ENCODE peak calls at places on chromosome 13, in four cellular contexts. G is A549, V is K562, R is H1. C is an unnamed sample.

GRCh38 chr13:74575729-74576125 is 441.5 kb upstream of the KLF12 start:
- DNase-seq in G (peak), V (peak), R (peak), C (no peak)

GRCh38 chr13:75369986-75370385 is 112.0 kb downstream of the TBC1D4 start:
- DNase-seq in G (no peak), V (no peak), R (no peak), C (no peak)

GRCh38 chr13:66634384-66634783 is 595.8 kb downstream of the PCDH9 start:
- DNase-seq in G (no peak), V (no peak), R (no peak), C (no peak)

GRCh38 chr13:45564108-45564507 is 51.4 kb downstream of the ERICH6B start:
- DNase-seq in G (no peak), V (no peak), R (no peak), C (peak)

GRCh38 chr13:46543307-46543706 is 9.7 kb upstream of the LRCH1 start:
- DNase-seq in G (no peak), V (no peak), R (no peak), C (no peak)

GRCh38 chr13:109412232-109412935 is 374.0 kb downstream of the IRS2 start:
- DNase-seq in G (peak), V (no peak), R (peak), C (no peak)

GRCh38 chr13:74026753-74027152 is 107.5 kb downstream of the KLF12 start:
- DNase-seq in G (no peak), V (no peak), R (peak), C (no peak)

GRCh38 chr13:39044536-39044935 is 6.3 kb downstream of the NHLRC3 start:
- DNase-seq in G (no peak), V (no peak), R (no peak), C (no peak)

GRCh38 chr13:74796126-74796643 is 662.0 kb upstream of the KLF12 start:
- DNase-seq in G (no peak), V (no peak), R (no peak), C (no peak)

GRCh38 chr13:72004975-72005374 is 138.0 kb upstream of the DACH1 start:
- DNase-seq in G (no peak), V (no peak), R (no peak), C (no peak)

GRCh38 chr13:74774252-74774651 is 640.0 kb upstream of the KLF12 start:
- DNase-seq in G (no peak), V (no peak), R (no peak), C (no peak)

GRCh38 chr13:60591348-60591747 is 194.3 kb downstream of the TDRD3 start:
- DNase-seq in G (no peak), V (no peak), R (no peak), C (no peak)

GRCh38 chr13:106496072-106496997 is 39.1 kb downstream of the EFNB2 start:
- DNase-seq in G (no peak), V (no peak), R (no peak), C (no peak)

GRCh38 chr13:101242720-101243119 is 173.6 kb downstream of the NALCN start:
- DNase-seq in G (no peak), V (no peak), R (no peak), C (no peak)

GRCh38 chr13:24208314-24208713 is 47.8 kb downstream of the SPATA13 start:
- DNase-seq in G (peak), V (no peak), R (no peak), C (no peak)

GRCh38 chr13:30743319-30744055 is 8.1 kb downstream of the ALOX5AP start:
- DNase-seq in G (peak), V (no peak), R (no peak), C (peak)

GRCh38 chr13:90276208-90276607 is 1071.3 kb upstream of the MIR17HG start:
- DNase-seq in G (no peak), V (no peak), R (no peak), C (no peak)

GRCh38 chr13:36453518-36453917 is 21.2 kb downstream of the CCNA1 start:
- DNase-seq in G (no peak), V (no peak), R (no peak), C (no peak)

GRCh38 chr13:27005976-27006518 is 165.6 kb downstream of the USP12 start:
- DNase-seq in G (no peak), V (no peak), R (no peak), C (no peak)

GRCh38 chr13:43094901-43095300 is 71.5 kb downstream of the DNAJC15 start:
- DNase-seq in G (no peak), V (no peak), R (no peak), C (no peak)

DNA sequence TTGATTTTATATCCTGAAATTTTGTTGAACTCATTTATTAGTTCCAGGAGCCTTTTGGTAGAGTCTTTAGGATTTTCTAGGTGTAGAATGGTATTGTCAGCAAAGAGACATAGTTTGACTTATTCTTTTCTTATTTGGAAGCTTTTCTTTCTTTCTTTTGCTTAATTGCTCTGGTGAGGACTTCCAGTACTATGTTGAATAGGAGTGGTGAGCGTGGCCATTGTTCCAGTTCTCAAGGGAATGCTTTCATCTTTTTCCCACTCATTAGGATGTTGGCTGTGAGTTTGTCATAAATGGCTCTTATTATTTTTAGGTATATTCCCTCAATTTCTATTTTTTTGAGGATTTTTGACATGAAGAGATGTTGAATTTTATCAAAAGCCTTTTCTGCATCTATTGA is 182.2 kb upstream of the SPRY2 start:
- DNase-seq in G (no peak), V (no peak), R (no peak), C (no peak)
- TF ChIP-seq PHF8 in G (no peak), V (no peak), R (no peak), C (no peak)

GRCh38 chr13:112616586-112617381 is 28.8 kb upstream of the TUBGCP3 start:
- DNase-seq in G (peak), V (peak), R (peak), C (peak)
- TF ChIP-seq PHF8 in G (no peak), V (no peak), R (no peak), C (no peak)

GRCh38 chr13:85298387-85298924 is 500.8 kb downstream of the SLITRK6 start:
- DNase-seq in G (no peak), V (no peak), R (no peak), C (no peak)

DNA sequence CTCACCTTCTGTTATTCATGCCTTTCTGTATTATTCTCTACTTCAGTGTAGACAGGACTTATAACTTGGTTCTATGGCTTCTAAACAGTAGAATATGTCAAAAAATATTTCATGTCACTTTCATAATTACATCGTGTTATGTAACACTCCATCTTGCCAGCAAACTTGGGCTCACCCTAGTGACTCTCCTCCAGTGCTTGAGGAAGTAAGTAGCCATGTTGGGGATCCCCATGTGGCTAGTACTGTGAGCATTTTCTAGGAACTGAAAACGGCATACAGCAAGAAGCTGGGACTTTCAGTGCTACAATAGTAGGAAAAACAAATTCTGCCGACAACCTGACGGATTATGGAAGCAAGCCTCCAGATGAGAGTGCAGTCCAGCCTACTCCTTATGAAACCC is 495.6 kb downstream of the SLITRK6 start:
- DNase-seq in G (no peak), V (no peak), R (no peak), C (no peak)
- TF ChIP-seq PHF8 in G (no peak), V (no peak), R (no peak), C (no peak)

GRCh38 chr13:96677029-96677428 is 317.2 kb downstream of the OXGR1 start:
- DNase-seq in G (no peak), V (no peak), R (no peak), C (no peak)

GRCh38 chr13:96672016-96672415 is 322.3 kb downstream of the OXGR1 start:
- DNase-seq in G (no peak), V (no peak), R (no peak), C (no peak)

GRCh38 chr13:96673825-96674224 is 320.5 kb downstream of the OXGR1 start:
- DNase-seq in G (no peak), V (no peak), R (no peak), C (no peak)

GRCh38 chr13:96671073-96671472 is 323.2 kb downstream of the OXGR1 start:
- DNase-seq in G (no peak), V (no peak), R (no peak), C (no peak)
- TF ChIP-seq PHF8 in G (no peak), V (no peak), R (no peak), C (no peak)